ENCODE peak calls at places on chromosomes 11 and 22, in seven cellular contexts. One of them, this sample, is unnamed.

GRCh38 chr22:44566911-44567310 is 68.9 kb upstream of the RTL6 start:
- DNase-seq in HT1080: no peak
- DNase-seq in CD8-positive, alpha-beta T cell: no peak
- DNase-seq in AG09319: no peak
- DNase-seq in effector memory CD4-positive, alpha-beta T cell: no peak
- DNase-seq in stimulated activated CD4-positive, alpha-beta T cell treated with anti-CD3 and anti-CD28 coated beads, Interleukin-1b, Interleukin-23, amount 100 ng/mL, for 24 hours: no peak
- DNase-seq in fibroblast of villous mesenchyme: no peak
- DNase-seq in this sample: no peak

GRCh38 chr11:93476796-93477195 is 66.4 kb downstream of the SMCO4 start:
- DNase-seq in HT1080: no peak
- DNase-seq in CD8-positive, alpha-beta T cell: no peak
- DNase-seq in AG09319: peak
- DNase-seq in effector memory CD4-positive, alpha-beta T cell: no peak
- DNase-seq in stimulated activated CD4-positive, alpha-beta T cell treated with anti-CD3 and anti-CD28 coated beads, Interleukin-1b, Interleukin-23, amount 100 ng/mL, for 24 hours: no peak
- DNase-seq in fibroblast of villous mesenchyme: peak
- DNase-seq in this sample: peak

GRCh38 chr11:33001281-33001680 is 14.4 kb upstream of the DEPDC7 start:
- DNase-seq in HT1080: no peak
- DNase-seq in CD8-positive, alpha-beta T cell: no peak
- DNase-seq in AG09319: no peak
- DNase-seq in effector memory CD4-positive, alpha-beta T cell: no peak
- DNase-seq in stimulated activated CD4-positive, alpha-beta T cell treated with anti-CD3 and anti-CD28 coated beads, Interleukin-1b, Interleukin-23, amount 100 ng/mL, for 24 hours: no peak
- DNase-seq in fibroblast of villous mesenchyme: no peak
- DNase-seq in this sample: no peak

GRCh38 chr22:43000441-43001175 is 14.3 kb downstream of the PACSIN2 start:
- DNase-seq in HT1080: peak
- DNase-seq in CD8-positive, alpha-beta T cell: no peak
- DNase-seq in AG09319: no peak
- DNase-seq in effector memory CD4-positive, alpha-beta T cell: no peak
- DNase-seq in stimulated activated CD4-positive, alpha-beta T cell treated with anti-CD3 and anti-CD28 coated beads, Interleukin-1b, Interleukin-23, amount 100 ng/mL, for 24 hours: no peak
- DNase-seq in fibroblast of villous mesenchyme: peak
- DNase-seq in this sample: peak

GRCh38 chr22:47835726-47836125 is 1073.3 kb downstream of the TBC1D22A start:
- DNase-seq in HT1080: peak
- DNase-seq in CD8-positive, alpha-beta T cell: no peak
- DNase-seq in AG09319: peak
- DNase-seq in effector memory CD4-positive, alpha-beta T cell: no peak
- DNase-seq in stimulated activated CD4-positive, alpha-beta T cell treated with anti-CD3 and anti-CD28 coated beads, Interleukin-1b, Interleukin-23, amount 100 ng/mL, for 24 hours: no peak
- DNase-seq in fibroblast of villous mesenchyme: peak
- DNase-seq in this sample: peak

GRCh38 chr11:117316197-117316961 is at the start of gene BACE1:
- DNase-seq in HT1080: peak
- DNase-seq in CD8-positive, alpha-beta T cell: no peak
- DNase-seq in AG09319: peak
- DNase-seq in effector memory CD4-positive, alpha-beta T cell: no peak
- DNase-seq in stimulated activated CD4-positive, alpha-beta T cell treated with anti-CD3 and anti-CD28 coated beads, Interleukin-1b, Interleukin-23, amount 100 ng/mL, for 24 hours: no peak
- DNase-seq in fibroblast of villous mesenchyme: peak
- DNase-seq in this sample: peak

GRCh38 chr11:132184079-132184478 is 813.7 kb downstream of the NTM start:
- DNase-seq in HT1080: no peak
- DNase-seq in CD8-positive, alpha-beta T cell: no peak
- DNase-seq in AG09319: no peak
- DNase-seq in effector memory CD4-positive, alpha-beta T cell: no peak
- DNase-seq in stimulated activated CD4-positive, alpha-beta T cell treated with anti-CD3 and anti-CD28 coated beads, Interleukin-1b, Interleukin-23, amount 100 ng/mL, for 24 hours: no peak
- DNase-seq in fibroblast of villous mesenchyme: no peak
- DNase-seq in this sample: no peak

GRCh38 chr11:17600316-17601205 is 53.5 kb downstream of the OTOG start:
- DNase-seq in HT1080: no peak
- DNase-seq in CD8-positive, alpha-beta T cell: no peak
- DNase-seq in AG09319: no peak
- DNase-seq in effector memory CD4-positive, alpha-beta T cell: no peak
- DNase-seq in stimulated activated CD4-positive, alpha-beta T cell treated with anti-CD3 and anti-CD28 coated beads, Interleukin-1b, Interleukin-23, amount 100 ng/mL, for 24 hours: no peak
- DNase-seq in fibroblast of villous mesenchyme: no peak
- DNase-seq in this sample: no peak

GRCh38 chr11:19498986-19499669 is 213.5 kb upstream of the NAV2 start:
- DNase-seq in HT1080: no peak
- DNase-seq in CD8-positive, alpha-beta T cell: no peak
- DNase-seq in AG09319: peak
- DNase-seq in effector memory CD4-positive, alpha-beta T cell: no peak
- DNase-seq in stimulated activated CD4-positive, alpha-beta T cell treated with anti-CD3 and anti-CD28 coated beads, Interleukin-1b, Interleukin-23, amount 100 ng/mL, for 24 hours: no peak
- DNase-seq in fibroblast of villous mesenchyme: peak
- DNase-seq in this sample: peak

GRCh38 chr11:112302226-112302868 is 41.7 kb upstream of the PLET1 start:
- DNase-seq in HT1080: no peak
- DNase-seq in CD8-positive, alpha-beta T cell: no peak
- DNase-seq in AG09319: no peak
- DNase-seq in effector memory CD4-positive, alpha-beta T cell: no peak
- DNase-seq in stimulated activated CD4-positive, alpha-beta T cell treated with anti-CD3 and anti-CD28 coated beads, Interleukin-1b, Interleukin-23, amount 100 ng/mL, for 24 hours: no peak
- DNase-seq in fibroblast of villous mesenchyme: peak
- DNase-seq in this sample: no peak

GRCh38 chr11:120203626-120204025 is 7.2 kb upstream of the OAF start:
- DNase-seq in HT1080: no peak
- DNase-seq in CD8-positive, alpha-beta T cell: no peak
- DNase-seq in AG09319: no peak
- DNase-seq in effector memory CD4-positive, alpha-beta T cell: no peak
- DNase-seq in stimulated activated CD4-positive, alpha-beta T cell treated with anti-CD3 and anti-CD28 coated beads, Interleukin-1b, Interleukin-23, amount 100 ng/mL, for 24 hours: no peak
- DNase-seq in fibroblast of villous mesenchyme: peak
- DNase-seq in this sample: no peak

GRCh38 chr11:119795231-119795630 is 66.2 kb upstream of the NECTIN1 start:
- DNase-seq in HT1080: peak
- DNase-seq in CD8-positive, alpha-beta T cell: no peak
- DNase-seq in AG09319: peak
- DNase-seq in effector memory CD4-positive, alpha-beta T cell: no peak
- DNase-seq in stimulated activated CD4-positive, alpha-beta T cell treated with anti-CD3 and anti-CD28 coated beads, Interleukin-1b, Interleukin-23, amount 100 ng/mL, for 24 hours: no peak
- DNase-seq in fibroblast of villous mesenchyme: peak
- DNase-seq in this sample: peak

This sample was measured in iris pigment epithelial cell.